ENCODE peak calls at places on chromosomes 7 and 10, in seven cellular contexts. F is left kidney; B is activated naive CD4-positive, alpha-beta T cell treated with anti-CD3 and anti-CD28 coated beads, Interleukin-2, amount 10 ng/mL, durations not matched to agents 7 days and 5 days; O is H54; C is activated CD8-positive, alpha-beta memory T cell treated with anti-CD3 and anti-CD28 coated beads, Interleukin-2, amount 50 U/mL, for 4 hours; Q is nephron progenitor cell; L is GM13977. W is an unnamed sample.

GRCh38 chr10:43078986-43079273 is 2.1 kb downstream of the RET start:
- DNase-seq in F (peak), B (peak), O (peak), C (no peak), Q (peak), L (peak), W (peak)

GRCh38 chr10:114103286-114103685 is 59.6 kb downstream of the ADRB1 start:
- DNase-seq in F (peak), B (no peak), O (peak), C (no peak), Q (no peak), L (peak), W (peak)

GRCh38 chr7:115023219-115023618 is 101.3 kb downstream of the MDFIC start:
- DNase-seq in F (no peak), B (no peak), O (no peak), C (no peak), Q (no peak), L (no peak), W (no peak)

GRCh38 chr7:94397721-94398120 is 3.0 kb downstream of the COL1A2 start:
- DNase-seq in F (no peak), B (no peak), O (no peak), C (no peak), Q (no peak), L (no peak), W (no peak)

GRCh38 chr7:98483964-98484545 is 83.2 kb upstream of the BAIAP2L1 start:
- DNase-seq in F (no peak), B (no peak), O (no peak), C (no peak), Q (no peak), L (no peak), W (no peak)

GRCh38 chr7:6197801-6198551 is 74.4 kb downstream of the CYTH3 start:
- DNase-seq in F (peak), B (no peak), O (no peak), C (no peak), Q (no peak), L (no peak), W (no peak)

GRCh38 chr7:87689374-87689773 is 61.2 kb downstream of the RUNDC3B start:
- DNase-seq in F (no peak), B (no peak), O (no peak), C (no peak), Q (no peak), L (no peak), W (no peak)

GRCh38 chr7:27032843-27033242 is 63.0 kb downstream of the HOXA1 start:
- DNase-seq in F (peak), B (no peak), O (no peak), C (no peak), Q (no peak), L (no peak), W (no peak)